ENCODE peak calls at places on chromosomes 2 and 18, in six cellular contexts. One of them, this sample, is unnamed.

GRCh38 chr2:231691251-231691772 is 17.0 kb upstream of the PTMA start:
- DNase-seq in aorta: no peak
- DNase-seq in Calu3: no peak
- DNase-seq in foreskin melanocyte: no peak
- DNase-seq in KBM-7: no peak
- DNase-seq in activated CD4-positive, CD25-positive, alpha-beta regulatory T cell: no peak
- DNase-seq in this sample: no peak

GRCh38 chr2:223306371-223306770 is 254.4 kb downstream of the KCNE4 start:
- DNase-seq in aorta: no peak
- DNase-seq in Calu3: peak
- DNase-seq in foreskin melanocyte: no peak
- DNase-seq in KBM-7: peak
- DNase-seq in activated CD4-positive, CD25-positive, alpha-beta regulatory T cell: no peak
- DNase-seq in this sample: peak

GRCh38 chr18:22434973-22435608 is 17.4 kb upstream of the CTAGE1 start:
- DNase-seq in aorta: no peak
- DNase-seq in Calu3: no peak
- DNase-seq in foreskin melanocyte: no peak
- DNase-seq in KBM-7: no peak
- DNase-seq in activated CD4-positive, CD25-positive, alpha-beta regulatory T cell: no peak
- DNase-seq in this sample: peak

GRCh38 chr18:30903566-30903965 is 139.0 kb downstream of the DSC3 start:
- DNase-seq in aorta: no peak
- DNase-seq in Calu3: peak
- DNase-seq in foreskin melanocyte: no peak
- DNase-seq in KBM-7: no peak
- DNase-seq in activated CD4-positive, CD25-positive, alpha-beta regulatory T cell: no peak
- DNase-seq in this sample: peak

GRCh38 chr18:59139291-59139614 is 431 bp upstream of the SEC11C start:
- DNase-seq in aorta: peak
- DNase-seq in Calu3: peak
- DNase-seq in foreskin melanocyte: no peak
- DNase-seq in KBM-7: peak
- DNase-seq in activated CD4-positive, CD25-positive, alpha-beta regulatory T cell: peak
- DNase-seq in this sample: peak

GRCh38 chr2:25361261-25362048 is 19.7 kb upstream of the DNMT3A start:
- DNase-seq in aorta: no peak
- DNase-seq in Calu3: no peak
- DNase-seq in foreskin melanocyte: no peak
- DNase-seq in KBM-7: no peak
- DNase-seq in activated CD4-positive, CD25-positive, alpha-beta regulatory T cell: no peak
- DNase-seq in this sample: no peak

GRCh38 chr2:26978061-26978596 is 7.7 kb downstream of the MAPRE3 start:
- DNase-seq in aorta: no peak
- DNase-seq in Calu3: peak
- DNase-seq in foreskin melanocyte: no peak
- DNase-seq in KBM-7: no peak
- DNase-seq in activated CD4-positive, CD25-positive, alpha-beta regulatory T cell: no peak
- DNase-seq in this sample: no peak

GRCh38 chr2:238569415-238570195 is 142.9 kb downstream of the ASB1 start:
- DNase-seq in aorta: no peak
- DNase-seq in Calu3: no peak
- DNase-seq in foreskin melanocyte: no peak
- DNase-seq in KBM-7: no peak
- DNase-seq in activated CD4-positive, CD25-positive, alpha-beta regulatory T cell: no peak
- DNase-seq in this sample: no peak

GRCh38 chr2:134647607-134648256 is 71.1 kb downstream of the TMEM163 start:
- DNase-seq in aorta: no peak
- DNase-seq in Calu3: no peak
- DNase-seq in foreskin melanocyte: no peak
- DNase-seq in KBM-7: no peak
- DNase-seq in activated CD4-positive, CD25-positive, alpha-beta regulatory T cell: no peak
- DNase-seq in this sample: no peak

GRCh38 chr2:128416366-128416765 is 97.7 kb upstream of the HS6ST1 start:
- DNase-seq in aorta: no peak
- DNase-seq in Calu3: no peak
- DNase-seq in foreskin melanocyte: no peak
- DNase-seq in KBM-7: no peak
- DNase-seq in activated CD4-positive, CD25-positive, alpha-beta regulatory T cell: no peak
- DNase-seq in this sample: no peak

GRCh38 chr2:161676902-161677496 is 52.8 kb downstream of the SLC4A10 start:
- DNase-seq in aorta: no peak
- DNase-seq in Calu3: no peak
- DNase-seq in foreskin melanocyte: no peak
- DNase-seq in KBM-7: no peak
- DNase-seq in activated CD4-positive, CD25-positive, alpha-beta regulatory T cell: no peak
- DNase-seq in this sample: no peak

GRCh38 chr2:121689356-121689755 is 40.1 kb upstream of the CLASP1 start:
- DNase-seq in aorta: no peak
- DNase-seq in Calu3: peak
- DNase-seq in foreskin melanocyte: peak
- DNase-seq in KBM-7: peak
- DNase-seq in activated CD4-positive, CD25-positive, alpha-beta regulatory T cell: no peak
- DNase-seq in this sample: peak

GRCh38 chr2:174330945-174331619 is 3.7 kb upstream of the SP9 start:
- DNase-seq in aorta: no peak
- DNase-seq in Calu3: no peak
- DNase-seq in foreskin melanocyte: no peak
- DNase-seq in KBM-7: no peak
- DNase-seq in activated CD4-positive, CD25-positive, alpha-beta regulatory T cell: no peak
- DNase-seq in this sample: no peak

GRCh38 chr2:237177052-237177451 is 91.4 kb downstream of the COPS8 start:
- DNase-seq in aorta: no peak
- DNase-seq in Calu3: no peak
- DNase-seq in foreskin melanocyte: no peak
- DNase-seq in KBM-7: no peak
- DNase-seq in activated CD4-positive, CD25-positive, alpha-beta regulatory T cell: no peak
- DNase-seq in this sample: no peak

GRCh38 chr18:7273301-7273911 is 42.5 kb downstream of the LRRC30 start:
- DNase-seq in aorta: peak
- DNase-seq in Calu3: peak
- DNase-seq in foreskin melanocyte: no peak
- DNase-seq in KBM-7: peak
- DNase-seq in activated CD4-positive, CD25-positive, alpha-beta regulatory T cell: no peak
- DNase-seq in this sample: peak

GRCh38 chr2:120715941-120716340 is 19.7 kb upstream of the GLI2 start:
- DNase-seq in aorta: no peak
- DNase-seq in Calu3: no peak
- DNase-seq in foreskin melanocyte: no peak
- DNase-seq in KBM-7: no peak
- DNase-seq in activated CD4-positive, CD25-positive, alpha-beta regulatory T cell: no peak
- DNase-seq in this sample: peak

This sample was measured in choroid plexus epithelial cell.